ENCODE peak calls at places on chromosomes 12 and 14, in four cellular contexts. One of them, this sample, is unnamed.

GRCh38 chr12:109301643-109302176 is 7.4 kb downstream of the FOXN4 start:
- DNase-seq in NCI-H1092 treated with DMSO at 0.1 percent for 48 hours: no peak
- DNase-seq in GM10248: no peak
- DNase-seq in fibroblast of villous mesenchyme: no peak
- DNase-seq in this sample: no peak

GRCh38 chr12:75048763-75049162 is 160.9 kb downstream of the KCNC2 start:
- DNase-seq in NCI-H1092 treated with DMSO at 0.1 percent for 48 hours: no peak
- DNase-seq in GM10248: no peak
- DNase-seq in fibroblast of villous mesenchyme: no peak
- DNase-seq in this sample: no peak

GRCh38 chr12:94988471-94988870 is 15.0 kb downstream of the NDUFA12 start:
- DNase-seq in NCI-H1092 treated with DMSO at 0.1 percent for 48 hours: no peak
- DNase-seq in GM10248: no peak
- DNase-seq in fibroblast of villous mesenchyme: no peak
- DNase-seq in this sample: no peak

GRCh38 chr14:98207466-98207865 is 1064.5 kb downstream of the BCL11B start:
- DNase-seq in NCI-H1092 treated with DMSO at 0.1 percent for 48 hours: no peak
- DNase-seq in GM10248: no peak
- DNase-seq in fibroblast of villous mesenchyme: no peak
- DNase-seq in this sample: no peak

GRCh38 chr12:106128526-106129430 is 10.0 kb downstream of the NUAK1 start:
- DNase-seq in NCI-H1092 treated with DMSO at 0.1 percent for 48 hours: peak; percentile 21
- DNase-seq in GM10248: no peak
- DNase-seq in fibroblast of villous mesenchyme: no peak
- DNase-seq in this sample: no peak

GRCh38 chr14:21525995-21526671 is at the start of gene SALL2:
- DNase-seq in NCI-H1092 treated with DMSO at 0.1 percent for 48 hours: peak; percentile 96
- DNase-seq in GM10248: peak; percentile 80
- DNase-seq in fibroblast of villous mesenchyme: peak; percentile 70
- DNase-seq in this sample: peak; percentile 78

GRCh38 chr14:101184562-101184961 is 281.0 kb upstream of the RTL1 start:
- DNase-seq in NCI-H1092 treated with DMSO at 0.1 percent for 48 hours: no peak
- DNase-seq in GM10248: no peak
- DNase-seq in fibroblast of villous mesenchyme: no peak
- DNase-seq in this sample: no peak

GRCh38 chr14:54568821-54569591 is 2.1 kb downstream of the SAMD4A start:
- DNase-seq in NCI-H1092 treated with DMSO at 0.1 percent for 48 hours: no peak
- DNase-seq in GM10248: no peak
- DNase-seq in fibroblast of villous mesenchyme: peak; percentile 55
- DNase-seq in this sample: no peak

GRCh38 chr12:57839996-57840395 is 6.5 kb downstream of the CTDSP2 start:
- DNase-seq in NCI-H1092 treated with DMSO at 0.1 percent for 48 hours: peak; percentile 14
- DNase-seq in GM10248: no peak
- DNase-seq in fibroblast of villous mesenchyme: no peak
- DNase-seq in this sample: no peak

GRCh38 chr14:105205718-105206208 is 24.7 kb upstream of the NUDT14 start:
- DNase-seq in NCI-H1092 treated with DMSO at 0.1 percent for 48 hours: no peak
- DNase-seq in GM10248: no peak
- DNase-seq in fibroblast of villous mesenchyme: no peak
- DNase-seq in this sample: no peak

GRCh38 chr12:47034661-47035060 is 44.8 kb upstream of the PCED1B start:
- DNase-seq in NCI-H1092 treated with DMSO at 0.1 percent for 48 hours: no peak
- DNase-seq in GM10248: no peak
- DNase-seq in fibroblast of villous mesenchyme: no peak
- DNase-seq in this sample: no peak

GRCh38 chr12:96248532-96248931 is 54.4 kb downstream of the ELK3 start:
- DNase-seq in NCI-H1092 treated with DMSO at 0.1 percent for 48 hours: no peak
- DNase-seq in GM10248: no peak
- DNase-seq in fibroblast of villous mesenchyme: no peak
- DNase-seq in this sample: no peak

GRCh38 chr14:56884617-56885016 is 74.3 kb upstream of the OTX2 start:
- DNase-seq in NCI-H1092 treated with DMSO at 0.1 percent for 48 hours: no peak
- DNase-seq in GM10248: no peak
- DNase-seq in fibroblast of villous mesenchyme: no peak
- DNase-seq in this sample: no peak

GRCh38 chr14:102158797-102159196 is 19.1 kb downstream of the WDR20 start:
- DNase-seq in NCI-H1092 treated with DMSO at 0.1 percent for 48 hours: no peak
- DNase-seq in GM10248: no peak
- DNase-seq in fibroblast of villous mesenchyme: no peak
- DNase-seq in this sample: no peak

GRCh38 chr14:100904307-100905019 is 941 bp upstream of the RTL1 start:
- DNase-seq in NCI-H1092 treated with DMSO at 0.1 percent for 48 hours: no peak
- DNase-seq in GM10248: no peak
- DNase-seq in fibroblast of villous mesenchyme: no peak
- DNase-seq in this sample: peak; percentile 7

GRCh38 chr12:124633269-124633953 is 66.0 kb upstream of the NCOR2 start:
- DNase-seq in NCI-H1092 treated with DMSO at 0.1 percent for 48 hours: no peak
- DNase-seq in GM10248: no peak
- DNase-seq in fibroblast of villous mesenchyme: peak; percentile 73
- DNase-seq in this sample: no peak

GRCh38 chr12:107134558-107134957 is 41.2 kb upstream of the CRY1 start:
- DNase-seq in NCI-H1092 treated with DMSO at 0.1 percent for 48 hours: no peak
- DNase-seq in GM10248: no peak
- DNase-seq in fibroblast of villous mesenchyme: no peak
- DNase-seq in this sample: no peak

GRCh38 chr12:26273811-26274210 is 78.4 kb downstream of the SSPN start:
- DNase-seq in NCI-H1092 treated with DMSO at 0.1 percent for 48 hours: no peak
- DNase-seq in GM10248: no peak
- DNase-seq in fibroblast of villous mesenchyme: peak; percentile 21
- DNase-seq in this sample: no peak

GRCh38 chr14:34701808-34702207 is 12.6 kb downstream of the CFL2 start:
- DNase-seq in NCI-H1092 treated with DMSO at 0.1 percent for 48 hours: no peak
- DNase-seq in GM10248: no peak
- DNase-seq in fibroblast of villous mesenchyme: no peak
- DNase-seq in this sample: no peak

GRCh38 chr12:49144384-49144783 is 13.2 kb upstream of the TUBA1B start:
- DNase-seq in NCI-H1092 treated with DMSO at 0.1 percent for 48 hours: no peak
- DNase-seq in GM10248: no peak
- DNase-seq in fibroblast of villous mesenchyme: no peak
- DNase-seq in this sample: no peak

GRCh38 chr14:64248689-64249088 is 45.5 kb downstream of the ESR2 start:
- DNase-seq in NCI-H1092 treated with DMSO at 0.1 percent for 48 hours: no peak
- DNase-seq in GM10248: no peak
- DNase-seq in fibroblast of villous mesenchyme: no peak
- DNase-seq in this sample: no peak

GRCh38 chr12:106123110-106123509 is 15.6 kb downstream of the NUAK1 start:
- DNase-seq in NCI-H1092 treated with DMSO at 0.1 percent for 48 hours: no peak
- DNase-seq in GM10248: no peak
- DNase-seq in fibroblast of villous mesenchyme: no peak
- DNase-seq in this sample: no peak

GRCh38 chr14:77320238-77320935 is at the start of gene POMT2:
- DNase-seq in NCI-H1092 treated with DMSO at 0.1 percent for 48 hours: peak; percentile 90
- DNase-seq in GM10248: peak; percentile 93
- DNase-seq in fibroblast of villous mesenchyme: peak; percentile 90
- DNase-seq in this sample: peak; percentile 92

GRCh38 chr14:54104746-54105145 is 148.1 kb upstream of the BMP4 start:
- DNase-seq in NCI-H1092 treated with DMSO at 0.1 percent for 48 hours: no peak
- DNase-seq in GM10248: no peak
- DNase-seq in fibroblast of villous mesenchyme: no peak
- DNase-seq in this sample: no peak

GRCh38 chr12:72448089-72448488 is 175.9 kb downstream of the TRHDE start:
- DNase-seq in NCI-H1092 treated with DMSO at 0.1 percent for 48 hours: no peak
- DNase-seq in GM10248: no peak
- DNase-seq in fibroblast of villous mesenchyme: peak; percentile 16
- DNase-seq in this sample: no peak

GRCh38 chr12:40435251-40435650 is 210.5 kb downstream of the LRRK2 start:
- DNase-seq in NCI-H1092 treated with DMSO at 0.1 percent for 48 hours: no peak
- DNase-seq in GM10248: no peak
- DNase-seq in fibroblast of villous mesenchyme: no peak
- DNase-seq in this sample: no peak

GRCh38 chr14:79442776-79443175 is 768.5 kb downstream of the DIO2 start:
- DNase-seq in NCI-H1092 treated with DMSO at 0.1 percent for 48 hours: no peak
- DNase-seq in GM10248: no peak
- DNase-seq in fibroblast of villous mesenchyme: no peak
- DNase-seq in this sample: no peak

GRCh38 chr14:36942522-36943245 is 229.7 kb downstream of the SLC25A21 start:
- DNase-seq in NCI-H1092 treated with DMSO at 0.1 percent for 48 hours: no peak
- DNase-seq in GM10248: no peak
- DNase-seq in fibroblast of villous mesenchyme: no peak
- DNase-seq in this sample: no peak

GRCh38 chr14:65352964-65353530 is 59.5 kb upstream of the FUT8 start:
- DNase-seq in NCI-H1092 treated with DMSO at 0.1 percent for 48 hours: no peak
- DNase-seq in GM10248: no peak
- DNase-seq in fibroblast of villous mesenchyme: no peak
- DNase-seq in this sample: no peak

GRCh38 chr14:86057018-86057667 is 527.2 kb downstream of the FLRT2 start:
- DNase-seq in NCI-H1092 treated with DMSO at 0.1 percent for 48 hours: peak; percentile 53
- DNase-seq in GM10248: peak; percentile 6
- DNase-seq in fibroblast of villous mesenchyme: peak; percentile 38
- DNase-seq in this sample: peak; percentile 12

GRCh38 chr14:106209745-106210144 is 683.4 kb downstream of the TMEM121 start:
- DNase-seq in NCI-H1092 treated with DMSO at 0.1 percent for 48 hours: no peak
- DNase-seq in GM10248: no peak
- DNase-seq in fibroblast of villous mesenchyme: no peak
- DNase-seq in this sample: no peak

GRCh38 chr12:127327986-127328385 is 939.0 kb upstream of the TMEM132C start:
- DNase-seq in NCI-H1092 treated with DMSO at 0.1 percent for 48 hours: no peak
- DNase-seq in GM10248: no peak
- DNase-seq in fibroblast of villous mesenchyme: no peak
- DNase-seq in this sample: no peak

GRCh38 chr14:85415015-85415712 is 114.8 kb upstream of the FLRT2 start:
- DNase-seq in NCI-H1092 treated with DMSO at 0.1 percent for 48 hours: no peak
- DNase-seq in GM10248: no peak
- DNase-seq in fibroblast of villous mesenchyme: peak; percentile 92
- DNase-seq in this sample: no peak

GRCh38 chr12:76669981-76670380 is 93.9 kb upstream of the ZDHHC17 start:
- DNase-seq in NCI-H1092 treated with DMSO at 0.1 percent for 48 hours: no peak
- DNase-seq in GM10248: no peak
- DNase-seq in fibroblast of villous mesenchyme: no peak
- DNase-seq in this sample: no peak

GRCh38 chr14:22112004-22112403 is 438.4 kb upstream of the OR4E1 start:
- DNase-seq in NCI-H1092 treated with DMSO at 0.1 percent for 48 hours: no peak
- DNase-seq in GM10248: peak; percentile 29
- DNase-seq in fibroblast of villous mesenchyme: no peak
- DNase-seq in this sample: peak; percentile 20

GRCh38 chr12:13851828-13852227 is 129.6 kb downstream of the GRIN2B start:
- DNase-seq in NCI-H1092 treated with DMSO at 0.1 percent for 48 hours: peak; percentile 36
- DNase-seq in GM10248: no peak
- DNase-seq in fibroblast of villous mesenchyme: no peak
- DNase-seq in this sample: no peak

GRCh38 chr12:122876724-122877123 is 19.2 kb downstream of the VPS37B start:
- DNase-seq in NCI-H1092 treated with DMSO at 0.1 percent for 48 hours: no peak
- DNase-seq in GM10248: no peak
- DNase-seq in fibroblast of villous mesenchyme: no peak
- DNase-seq in this sample: no peak

GRCh38 chr14:22801716-22802115 is 13.5 kb downstream of the SLC7A7 start:
- DNase-seq in NCI-H1092 treated with DMSO at 0.1 percent for 48 hours: no peak
- DNase-seq in GM10248: no peak
- DNase-seq in fibroblast of villous mesenchyme: no peak
- DNase-seq in this sample: no peak

GRCh38 chr14:104355949-104356737 is 217.8 kb downstream of the KIF26A start:
- DNase-seq in NCI-H1092 treated with DMSO at 0.1 percent for 48 hours: no peak
- DNase-seq in GM10248: no peak
- DNase-seq in fibroblast of villous mesenchyme: no peak
- DNase-seq in this sample: no peak